ENCODE peak calls at places on chromosomes 1 and 21, in six cellular contexts. M is GM23338, J is transverse colon, D is prostate gland, X is sigmoid colon, V is GM12891. A is an unnamed sample.

GRCh38 chr1:176670853-176671252 is 207.9 kb downstream of the PAPPA2 start:
- DNase-seq in X (no peak), J (no peak), D (no peak), M (peak), V (no peak), A (no peak)

GRCh38 chr1:222582099-222582774 is 7.5 kb downstream of the TAF1A start:
- DNase-seq in J (no peak), M (no peak), X (no peak), D (no peak), V (no peak), A (no peak)

GRCh38 chr1:59428828-59429227 is 131.9 kb downstream of the FGGY start:
- DNase-seq in M (no peak), X (no peak), J (peak), V (no peak), D (no peak), A (no peak)

GRCh38 chr21:41720250-41720649 is 46.6 kb downstream of the RIPK4 start:
- DNase-seq in X (no peak), M (no peak), V (no peak), D (no peak), J (no peak), A (no peak)

GRCh38 chr1:212606042-212606733 is 2.4 kb upstream of the ATF3 start:
- DNase-seq in D (no peak), J (no peak), M (no peak), X (no peak), V (no peak), A (no peak)

GRCh38 chr1:33370286-33370685 is 49.4 kb upstream of the A3GALT2 start:
- DNase-seq in V (no peak), J (no peak), M (no peak), X (no peak), D (no peak), A (no peak)

GRCh38 chr1:178684542-178685000 is 40.5 kb upstream of the RALGPS2 start:
- DNase-seq in V (no peak), X (no peak), D (no peak), M (no peak), J (no peak), A (no peak)

GRCh38 chr1:210244746-210245367 is 12.3 kb downstream of the SERTAD4 start:
- DNase-seq in J (no peak), X (no peak), M (no peak), D (no peak), V (no peak), A (no peak)

GRCh38 chr1:118954286-118954890 is 33.8 kb downstream of the TBX15 start:
- DNase-seq in J (no peak), M (no peak), D (no peak), X (no peak), V (no peak), A (no peak)

GRCh38 chr1:167221804-167222610 is 1.3 kb downstream of the POU2F1 start:
- DNase-seq in V (peak), X (peak), M (peak), D (peak), J (peak), A (peak)

GRCh38 chr1:247338723-247339270 is 7.1 kb upstream of the ZNF496 start:
- DNase-seq in D (no peak), V (no peak), J (no peak), X (no peak), M (no peak), A (no peak)

GRCh38 chr1:2983319-2983705 is 38.0 kb upstream of the ACTRT2 start:
- DNase-seq in J (no peak), X (peak), D (no peak), V (no peak), M (no peak), A (peak)

GRCh38 chr1:218247339-218247738 is 37.8 kb upstream of the RRP15 start:
- DNase-seq in M (no peak), V (no peak), D (no peak), J (no peak), X (no peak), A (no peak)

GRCh38 chr1:2566106-2567045 is 10.2 kb downstream of the TNFRSF14 start:
- DNase-seq in D (no peak), J (no peak), M (no peak), V (no peak), X (no peak), A (peak)

GRCh38 chr21:26425576-26425975 is 147.5 kb downstream of the CYYR1 start:
- DNase-seq in M (no peak), X (no peak), J (no peak), D (no peak), V (no peak), A (no peak)

GRCh38 chr1:109689844-109690405 is 2.3 kb downstream of the GSTM1 start:
- DNase-seq in M (no peak), J (no peak), X (no peak), V (no peak), D (no peak), A (no peak)

GRCh38 chr1:31010081-31010989 is 55.2 kb downstream of the PUM1 start:
- DNase-seq in D (no peak), M (no peak), V (no peak), X (no peak), J (no peak), A (no peak)

GRCh38 chr1:109089242-109090015 is 1.1 kb upstream of the TMEM167B start:
- DNase-seq in J (peak), M (peak), D (peak), V (no peak), X (peak), A (no peak)

GRCh38 chr1:200336111-200336845 is 73.6 kb downstream of the ZNF281 start:
- DNase-seq in V (no peak), X (no peak), M (peak), D (no peak), J (no peak), A (no peak)

GRCh38 chr21:43359081-43359822 is 67.7 kb downstream of the SIK1 start:
- DNase-seq in M (no peak), V (no peak), D (no peak), J (no peak), X (no peak), A (no peak)

GRCh38 chr1:226945106-226945857 is 5.2 kb downstream of the COQ8A start:
- DNase-seq in V (no peak), M (peak), D (peak), X (no peak), J (peak), A (no peak)

GRCh38 chr21:44972821-44973220 is 33.0 kb downstream of the SLX9 start:
- DNase-seq in J (no peak), X (peak), V (no peak), M (no peak), D (no peak), A (no peak)

GRCh38 chr1:109912873-109913272 is 2.2 kb downstream of the CSF1 start:
- DNase-seq in V (no peak), D (no peak), M (no peak), X (no peak), J (no peak), A (no peak)

GRCh38 chr1:246181244-246181643 is 325.8 kb downstream of the SMYD3 start:
- DNase-seq in X (no peak), D (no peak), V (no peak), M (no peak), J (no peak), A (no peak)

DNA sequence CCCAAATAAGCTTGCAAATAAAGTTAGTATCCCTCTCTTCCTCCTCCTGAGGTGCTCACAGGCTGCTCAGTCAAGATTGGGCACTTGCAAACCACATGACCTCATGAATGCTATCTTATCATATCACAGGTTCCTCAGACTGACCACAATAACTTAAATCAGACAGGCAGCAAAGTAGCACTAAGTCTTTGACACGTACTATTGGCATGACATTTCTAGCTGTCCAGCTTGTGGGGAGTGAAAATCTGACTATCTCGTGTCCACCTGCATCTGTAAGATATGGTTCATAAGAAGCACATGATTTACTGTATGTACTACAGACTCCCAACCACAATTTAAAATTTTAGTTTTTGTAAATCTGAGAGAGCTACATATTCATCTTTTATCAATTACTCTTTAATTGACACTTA is 58.0 kb upstream of the GFI1 start:
- DNase-seq in J (no peak), X (no peak), D (no peak), V (no peak), M (no peak), A (no peak)
- TF ChIP-seq POLR2AphosphoS5 in J (no peak), X (no peak), D (no peak), V (no peak), M (no peak), A (no peak)

DNA sequence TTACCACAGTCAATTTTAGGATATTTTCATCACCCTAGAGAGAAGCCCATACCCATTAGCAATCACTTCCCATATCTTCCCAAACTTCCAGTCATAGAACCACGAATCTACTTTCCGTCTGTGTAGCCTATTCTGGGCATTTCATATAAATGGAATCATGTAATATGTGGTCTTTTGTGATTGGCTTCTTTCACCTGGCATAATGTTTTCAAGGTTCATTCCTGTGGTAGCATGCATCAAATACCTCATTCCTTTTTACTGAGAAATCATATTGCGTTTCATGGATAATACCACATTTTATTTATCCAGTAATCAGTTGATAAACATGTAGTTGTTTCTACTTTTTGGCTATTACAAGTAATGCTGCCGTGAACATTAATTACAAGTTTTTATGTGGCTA is 21.5 kb downstream of the DESI2 start:
- DNase-seq in M (no peak), D (no peak), J (no peak), V (no peak), X (no peak), A (no peak)
- TF ChIP-seq POLR2AphosphoS5 in M (no peak), D (no peak), J (no peak), V (no peak), X (no peak), A (no peak)

GRCh38 chr1:154474802-154475201 is 27.2 kb upstream of the TDRD10 start:
- DNase-seq in M (no peak), X (peak), D (no peak), J (peak), V (no peak), A (no peak)
- TF ChIP-seq POLR2AphosphoS5 in M (no peak), X (no peak), D (no peak), J (no peak), V (no peak), A (no peak)

DNA sequence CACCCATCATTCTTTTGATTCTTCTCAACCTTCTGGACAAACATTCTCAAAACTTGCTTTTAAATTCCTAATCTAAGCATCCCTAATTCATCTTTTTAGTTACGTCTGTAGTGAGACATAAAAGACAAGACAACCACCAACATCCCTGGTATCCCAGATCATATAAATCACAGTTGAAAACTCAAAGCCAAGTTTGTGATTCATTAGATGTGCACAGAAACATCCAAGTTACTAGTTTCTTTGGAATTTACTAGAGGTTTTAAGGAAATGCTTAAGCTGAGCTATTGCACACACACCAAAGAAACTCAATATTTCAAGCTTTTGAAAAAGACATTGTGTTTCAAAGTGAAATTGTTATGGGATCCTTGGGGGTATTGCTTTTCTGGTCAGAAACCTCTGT is 47.6 kb downstream of the ATP6V1G3 start:
- DNase-seq in M (no peak), V (no peak), X (no peak), D (no peak), J (no peak), A (no peak)
- TF ChIP-seq POLR2AphosphoS5 in M (no peak), V (no peak), X (no peak), D (no peak), J (no peak), A (no peak)

GRCh38 chr1:9244501-9245229 is 10.1 kb downstream of the H6PD start:
- DNase-seq in J (peak), X (no peak), V (no peak), D (peak), M (no peak), A (no peak)
- TF ChIP-seq POLR2AphosphoS5 in J (peak), X (no peak), V (no peak), D (peak), M (no peak), A (no peak)

GRCh38 chr1:5686925-5687706 is 305.1 kb downstream of the NPHP4 start:
- DNase-seq in V (no peak), J (no peak), D (no peak), X (no peak), M (no peak), A (no peak)

GRCh38 chr1:5686195-5686594 is 306.0 kb downstream of the NPHP4 start:
- DNase-seq in D (no peak), M (no peak), J (no peak), V (no peak), X (no peak), A (no peak)

GRCh38 chr1:5684791-5685190 is 307.4 kb downstream of the NPHP4 start:
- DNase-seq in V (no peak), X (no peak), M (no peak), D (no peak), J (no peak), A (no peak)

GRCh38 chr1:5683446-5683845 is 308.8 kb downstream of the NPHP4 start:
- DNase-seq in V (no peak), X (no peak), D (no peak), M (no peak), J (no peak), A (no peak)

GRCh38 chr1:5685446-5686040 is 306.7 kb downstream of the NPHP4 start:
- DNase-seq in V (no peak), M (no peak), D (no peak), X (no peak), J (no peak), A (no peak)
- TF ChIP-seq POLR2AphosphoS5 in V (no peak), M (no peak), D (no peak), X (no peak), J (no peak), A (no peak)

A was measured in suprapubic skin.